ENCODE peak calls at places on chromosome 4, in five cellular contexts. J, O, X, V and Z are unnamed samples. For H3K27me3, the result is how much of the 10 kb centered on the place peaks cover.

GRCh38 chr4:8656711-8657380 is 64.3 kb downstream of the CPZ start:
- DNase-seq in J (no peak), O (no peak), X (no peak), V (no peak), Z (no peak)

GRCh38 chr4:142353149-142353738 is 492.9 kb downstream of the INPP4B start:
- DNase-seq in J (no peak), O (no peak), X (no peak), V (no peak), Z (no peak)

GRCh38 chr4:43757147-43757546 is 691.5 kb downstream of the KCTD8 start:
- DNase-seq in J (no peak), O (peak), X (no peak), V (no peak), Z (no peak)

GRCh38 chr4:56757821-56758400 is 63.6 kb downstream of the SPINK2 start:
- DNase-seq in J (peak), O (peak), X (peak), V (peak), Z (peak)

GRCh38 chr4:147407261-147408045 is 73.4 kb upstream of the EDNRA start:
- DNase-seq in J (no peak), O (no peak), X (no peak), V (no peak), Z (no peak)

GRCh38 chr4:17556498-17556897 is 20.5 kb upstream of the LAP3 start:
- DNase-seq in J (no peak), O (no peak), X (no peak), V (no peak), Z (no peak)

GRCh38 chr4:52876063-52876462 is 13.9 kb downstream of the RASL11B start:
- DNase-seq in J (no peak), O (no peak), X (no peak), V (no peak), Z (no peak)

GRCh38 chr4:2249526-2249991 is 7.6 kb upstream of the HAUS3 start:
- DNase-seq in J (no peak), O (no peak), X (no peak), V (no peak), Z (no peak)

GRCh38 chr4:173413043-173413442 is 14.1 kb upstream of the SCRG1 start:
- DNase-seq in J (no peak), O (no peak), X (no peak), V (no peak), Z (no peak)

GRCh38 chr4:132063829-132064228 is 1085.3 kb upstream of the PCDH10 start:
- DNase-seq in J (no peak), O (no peak), X (no peak), V (no peak), Z (no peak)

GRCh38 chr4:166458756-166459155 is 585.7 kb downstream of the TLL1 start:
- DNase-seq in J (no peak), O (no peak), X (no peak), V (no peak), Z (no peak)

GRCh38 chr4:184330008-184330400 is 112.3 kb upstream of the ENPP6 start:
- DNase-seq in J (no peak), O (no peak), X (peak), V (no peak), Z (no peak)

GRCh38 chr4:140308366-140309123 is 64.9 kb upstream of the SCOC start:
- DNase-seq in J (no peak), O (no peak), X (peak), V (peak), Z (peak)

GRCh38 chr4:54840992-54841768 is 183.4 kb downstream of the KIT start:
- DNase-seq in J (no peak), O (peak), X (no peak), V (no peak), Z (no peak)

GRCh38 chr4:60389636-60390035 is 810.5 kb upstream of the ADGRL3 start:
- DNase-seq in J (no peak), O (no peak), X (no peak), V (no peak), Z (no peak)

GRCh38 chr4:2248044-2248780 is 6.3 kb upstream of the HAUS3 start:
- DNase-seq in J (no peak), O (peak), X (no peak), V (no peak), Z (no peak)

GRCh38 chr4:121514443-121514842 is 133.6 kb upstream of the QRFPR start:
- DNase-seq in J (no peak), O (no peak), X (no peak), V (no peak), Z (no peak)

GRCh38 chr4:80931645-80932215 is 98.8 kb upstream of the BMP3 start:
- DNase-seq in J (no peak), O (no peak), X (no peak), V (no peak), Z (no peak)

GRCh38 chr4:84877051-84877833 is 89.2 kb downstream of the WDFY3 start:
- DNase-seq in J (no peak), O (no peak), X (no peak), V (no peak), Z (no peak)

GRCh38 chr4:82201805-82202636 is 171.8 kb downstream of the HNRNPD start:
- DNase-seq in J (no peak), O (peak), X (no peak), V (no peak), Z (peak)

GRCh38 chr4:40763228-40763716 is 13.5 kb downstream of the NSUN7 start:
- DNase-seq in J (no peak), O (no peak), X (no peak), V (no peak), Z (no peak)

GRCh38 chr4:55458164-55458563 is 62.4 kb downstream of the TMEM165 start:
- DNase-seq in J (no peak), O (no peak), X (no peak), V (no peak), Z (no peak)

GRCh38 chr4:150960818-150961217 is 54.3 kb downstream of the LRBA start:
- DNase-seq in J (no peak), O (peak), X (no peak), V (no peak), Z (no peak)

GRCh38 chr4:122798101-122798500 is 28.5 kb upstream of the FGF2 start:
- DNase-seq in J (no peak), O (no peak), X (peak), V (peak), Z (no peak)

GRCh38 chr4:111628437-111628836 is 516.8 kb upstream of the FAM241A start:
- DNase-seq in J (no peak), O (no peak), X (no peak), V (no peak), Z (no peak)

GRCh38 chr4:157226035-157226434 is 5.5 kb downstream of the GRIA2 start:
- DNase-seq in J (no peak), O (no peak), X (no peak), V (no peak), Z (no peak)

GRCh38 chr4:152843476-152844107 is 63.8 kb downstream of the ARFIP1 start:
- DNase-seq in J (no peak), O (no peak), X (no peak), V (no peak), Z (no peak)

GRCh38 chr4:174699654-174700053 is 129.4 kb downstream of the GLRA3 start:
- DNase-seq in J (no peak), O (no peak), X (no peak), V (no peak), Z (no peak)

GRCh38 chr4:18938343-18939109 is 917.0 kb upstream of the LCORL start:
- DNase-seq in J (no peak), O (no peak), X (no peak), V (no peak), Z (no peak)

GRCh38 chr4:183099537-183100297 is 660 bp downstream of the WWC2 start:
- DNase-seq in J (peak), O (peak), X (peak), V (peak), Z (peak)

GRCh38 chr4:163493643-163494359 is 689 bp upstream of the TMA16 start:
- DNase-seq in J (no peak), O (peak), X (peak), V (no peak), Z (no peak)

GRCh38 chr4:147799986-147800555 is 68.2 kb downstream of the ARHGAP10 start:
- DNase-seq in J (no peak), O (no peak), X (no peak), V (no peak), Z (no peak)

GRCh38 chr4:5893013-5893580 is at the start of gene CRMP1:
- DNase-seq in J (no peak), O (no peak), X (no peak), V (no peak), Z (no peak)
- H3K4me3 ChIP-seq in J (no peak), O (peak), X (no peak), V (no peak), Z (peak)

GRCh38 chr4:118950224-118950623 is 61.6 kb downstream of the SYNPO2 start:
- DNase-seq in J (no peak), O (no peak), X (no peak), V (no peak), Z (no peak)
- H3K27ac ChIP-seq in J (no peak), O (no peak), X (peak), V (peak), Z (no peak)

GRCh38 chr4:6198768-6199343 is 1.5 kb downstream of the JAKMIP1 start:
- DNase-seq in J (no peak), O (no peak), X (no peak), V (no peak), Z (peak)

GRCh38 chr4:6200011-6200921 is at the start of gene JAKMIP1:
- DNase-seq in J (peak), O (peak), X (peak), V (peak), Z (peak)

GRCh38 chr4:6199344-6199921 is 916 bp downstream of the JAKMIP1 start:
- DNase-seq in J (no peak), O (no peak), X (no peak), V (no peak), Z (peak)

GRCh38 chr4:6201580-6202091 is 1.3 kb upstream of the JAKMIP1 start:
- DNase-seq in J (no peak), O (no peak), X (no peak), V (no peak), Z (no peak)

DNA sequence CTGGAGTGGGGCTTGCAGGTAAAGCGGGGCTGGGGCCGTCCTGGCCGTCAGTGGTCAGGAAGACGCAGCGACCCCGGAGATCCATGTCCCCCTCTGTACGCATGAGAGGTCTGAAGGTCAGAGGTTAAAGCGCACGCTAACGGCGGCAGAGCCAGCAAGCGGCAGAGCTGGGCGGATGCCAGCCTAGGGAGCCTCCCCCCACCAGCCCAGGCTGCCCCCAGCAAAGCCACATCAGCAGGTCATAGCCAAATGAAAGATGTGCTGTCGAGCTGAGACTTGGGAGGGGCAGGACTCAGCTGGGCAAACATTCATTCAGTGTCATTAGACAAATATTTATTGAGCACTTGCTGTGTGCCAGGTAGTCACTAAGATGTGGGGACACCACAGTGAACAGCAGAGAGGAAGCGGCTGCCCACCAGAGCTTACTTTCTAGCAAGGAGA is 593 bp upstream of the JAKMIP1 start:
- DNase-seq in J (no peak), O (no peak), X (no peak), V (no peak), Z (peak)
- H3K27me3 ChIP-seq in J (under half), O (under half), X (under half), V (under half), Z (under half)

GRCh38 chr4:96407651-96408342 is 567.9 kb downstream of the PDHA2 start:
- DNase-seq in J (no peak), O (no peak), X (no peak), V (no peak), Z (no peak)
- H3K4me3 ChIP-seq in J (no peak), O (no peak), X (no peak), V (no peak), Z (no peak)

GRCh38 chr4:15233626-15234025 is 194.2 kb upstream of the C1QTNF7 start:
- DNase-seq in J (no peak), O (no peak), X (no peak), V (no peak), Z (no peak)

GRCh38 chr4:15231265-15232091 is 196.4 kb upstream of the C1QTNF7 start:
- DNase-seq in J (peak), O (peak), X (peak), V (peak), Z (peak)

GRCh38 chr4:15234101-15234500 is 193.7 kb upstream of the C1QTNF7 start:
- DNase-seq in J (no peak), O (no peak), X (no peak), V (peak), Z (no peak)

GRCh38 chr4:15234585-15235126 is 193.2 kb upstream of the C1QTNF7 start:
- DNase-seq in J (no peak), O (no peak), X (no peak), V (peak), Z (no peak)

DNA sequence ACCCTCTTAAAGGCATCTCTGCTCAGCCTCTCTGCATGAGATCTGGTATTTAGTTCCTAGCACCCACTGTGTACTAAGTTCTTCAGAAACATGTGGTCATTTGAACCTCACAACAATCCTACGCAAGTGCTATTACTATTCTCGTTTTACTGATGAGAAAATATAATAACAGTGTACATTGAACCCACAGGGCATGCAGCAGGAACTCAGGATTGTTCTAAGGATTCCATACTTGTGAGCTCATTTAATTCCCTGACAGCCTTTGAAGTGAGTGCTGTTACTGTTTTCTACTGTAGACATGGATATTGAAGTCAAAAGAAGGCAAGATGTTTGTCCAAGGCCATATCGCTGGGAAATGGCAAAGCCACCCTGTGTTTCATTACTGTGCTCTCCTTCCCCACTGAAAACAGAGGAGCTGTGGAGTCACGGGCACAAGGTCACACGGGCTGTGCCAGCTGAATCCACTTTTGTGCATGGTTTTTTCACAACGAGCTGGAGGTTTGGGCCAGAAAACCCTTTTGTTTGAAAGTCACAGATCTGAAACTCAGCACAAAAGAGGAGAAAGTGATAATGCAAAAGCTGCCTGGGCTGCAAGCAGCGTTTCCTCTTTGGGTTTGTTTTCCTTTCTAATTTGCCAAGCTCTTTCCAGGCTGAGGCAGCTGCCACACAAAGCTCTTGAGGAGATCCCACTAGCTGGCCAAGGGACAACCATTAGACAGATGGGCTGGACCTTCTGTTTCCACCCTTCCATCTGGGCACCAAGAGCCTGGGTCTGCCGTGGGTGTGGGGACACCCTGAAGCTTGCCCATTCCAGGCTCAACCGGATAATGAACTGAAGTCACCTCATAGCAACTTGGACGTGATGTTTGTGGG is 194.9 kb upstream of the C1QTNF7 start:
- DNase-seq in J (no peak), O (no peak), X (no peak), V (no peak), Z (no peak)
- H3K27ac ChIP-seq in J (no peak), O (no peak), X (peak), V (peak), Z (peak)

GRCh38 chr4:148831945-148832344 is 389.7 kb upstream of the NR3C2 start:
- DNase-seq in J (no peak), O (no peak), X (no peak), V (no peak), Z (no peak)
- H3K27me3 ChIP-seq in J (under half), O (under half), X (under half), V (under half), Z (under half)

DNA sequence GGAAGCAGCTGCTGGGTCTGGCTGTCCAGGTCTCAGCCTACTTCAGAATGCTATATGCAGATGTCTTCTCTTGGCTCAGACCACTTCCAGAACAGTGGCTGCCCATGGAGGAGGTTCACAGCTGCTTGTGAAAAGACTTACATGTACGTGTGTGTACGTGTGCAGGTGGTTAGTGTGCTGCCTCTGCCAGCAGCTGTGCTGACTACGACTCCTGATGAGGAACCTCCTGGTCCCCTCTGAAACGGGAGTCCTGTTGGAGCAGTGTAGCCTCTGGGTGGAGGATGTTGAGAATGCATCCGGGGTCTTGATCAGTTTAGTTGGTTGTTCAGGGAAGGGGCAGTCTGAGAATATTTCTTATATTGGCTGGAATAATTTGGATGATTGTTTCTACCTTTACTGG is 155.9 kb upstream of the WDR1 start:
- DNase-seq in J (no peak), O (no peak), X (no peak), V (no peak), Z (no peak)
- H3K4me3 ChIP-seq in J (no peak), O (no peak), X (no peak), V (no peak), Z (no peak)

GRCh38 chr4:178970433-178971140 is 1528.3 kb upstream of the AGA start:
- DNase-seq in J (no peak), O (no peak), X (no peak), V (no peak), Z (no peak)
- H3K27ac ChIP-seq in J (no peak), O (no peak), X (no peak), V (no peak), Z (no peak)